ENCODE peak calls at places on chromosomes 12 and 14, in ten cellular contexts. X is H9; I is effector CD8-positive, alpha-beta T cell; N is ELR; K is activated T-cell treated with anti-CD3 and anti-CD28 coated beads for 1 hour; V is mesenchymal stem cell; Q is midbrain; F is stimulated activated CD8-positive, alpha-beta memory T cell treated with anti-CD3 and anti-CD28 coated beads, Interleukin-2, amount 100 ng/mL, for 48 hours; S is sigmoid colon; M is smooth muscle cell of the brain vasculature. D is an unnamed sample.

GRCh38 chr14:49863483-49864262 is 11.1 kb upstream of the NEMF start:
- DNase-seq in X (no peak), I (no peak), N (peak; percentile 23), K (no peak), V (peak; percentile 29), Q (peak; percentile 28), F (no peak), S (no peak), M (no peak), D (peak; percentile 21)

GRCh38 chr12:32586390-32586789 is 92.7 kb upstream of the DNM1L start:
- DNase-seq in X (no peak), I (no peak), N (peak; percentile 71), K (no peak), V (no peak), Q (no peak), F (no peak), S (no peak), M (no peak), D (peak; percentile 96)

GRCh38 chr12:46557539-46558373 is 185.2 kb upstream of the SLC38A2 start:
- DNase-seq in X (no peak), I (no peak), N (peak; percentile 78), K (no peak), V (peak; percentile 33), Q (no peak), F (no peak), S (no peak), M (no peak), D (no peak)

GRCh38 chr12:47102845-47103666 is 23.3 kb upstream of the AMIGO2 start:
- DNase-seq in X (no peak), I (no peak), N (peak; percentile 60), K (no peak), V (peak; percentile 88), Q (no peak), F (no peak), S (peak; percentile 87), M (no peak), D (no peak)

GRCh38 chr14:31927348-31927826 is 149.7 kb upstream of the ARHGAP5 start:
- DNase-seq in X (peak; percentile 41), I (no peak), N (peak; percentile 96), K (no peak), V (peak; percentile 96), Q (no peak), F (no peak), S (no peak), M (peak; percentile 71), D (peak; percentile 92)

GRCh38 chr12:121786441-121786825 is 7.1 kb downstream of the RHOF start:
- DNase-seq in X (no peak), I (peak; percentile 12), N (peak; percentile 99), K (no peak), V (peak; percentile 90), Q (no peak), F (no peak), S (peak; percentile 77), M (no peak), D (peak; percentile 42)

GRCh38 chr12:57521475-57522018 is 1.1 kb upstream of the MBD6 start:
- DNase-seq in X (peak; percentile 82), I (no peak), N (peak; percentile 53), K (no peak), V (peak; percentile 80), Q (peak; percentile 66), F (no peak), S (peak; percentile 86), M (no peak), D (no peak)

GRCh38 chr14:50362791-50363733 is 33.6 kb downstream of the CDKL1 start:
- DNase-seq in X (no peak), I (no peak), N (peak; percentile 8), K (no peak), V (peak; percentile 11), Q (no peak), F (no peak), S (no peak), M (no peak), D (no peak)

GRCh38 chr14:105229099-105229655 is 19.2 kb upstream of the BTBD6 start:
- DNase-seq in X (no peak), I (no peak), N (no peak), K (no peak), V (no peak), Q (no peak), F (no peak), S (no peak), M (no peak), D (no peak)

GRCh38 chr14:55430024-55430690 is 10.3 kb downstream of the TBPL2 start:
- DNase-seq in X (no peak), I (no peak), N (peak; percentile 82), K (no peak), V (peak; percentile 79), Q (no peak), F (no peak), S (no peak), M (no peak), D (peak; percentile 76)

GRCh38 chr12:56099787-56100186 is 4.6 kb upstream of the PA2G4 start:
- DNase-seq in X (no peak), I (no peak), N (no peak), K (no peak), V (no peak), Q (no peak), F (no peak), S (peak; percentile 9), M (no peak), D (no peak)

GRCh38 chr12:42794811-42795210 is 205.3 kb upstream of the PRICKLE1 start:
- DNase-seq in X (no peak), I (no peak), N (peak; percentile 78), K (no peak), V (no peak), Q (no peak), F (no peak), S (no peak), M (no peak), D (no peak)

GRCh38 chr12:89245090-89245489 is 107.2 kb downstream of the DUSP6 start:
- DNase-seq in X (no peak), I (no peak), N (peak; percentile 86), K (no peak), V (peak; percentile 77), Q (no peak), F (no peak), S (no peak), M (no peak), D (no peak)

GRCh38 chr12:116881867-116882507 is 746 bp upstream of the HRK start:
- DNase-seq in X (no peak), I (no peak), N (no peak), K (no peak), V (no peak), Q (no peak), F (no peak), S (no peak), M (no peak), D (no peak)

GRCh38 chr14:101681795-101682194 is 79.7 kb upstream of the PPP2R5C start:
- DNase-seq in X (no peak), I (no peak), N (no peak), K (no peak), V (no peak), Q (no peak), F (no peak), S (no peak), M (no peak), D (no peak)

GRCh38 chr12:96402061-96402460 is 1.8 kb upstream of the CDK17 start:
- DNase-seq in X (peak; percentile 53), I (no peak), N (no peak), K (no peak), V (no peak), Q (no peak), F (no peak), S (no peak), M (no peak), D (no peak)

GRCh38 chr12:24069532-24070395 is 120.3 kb upstream of the SOX5 start:
- DNase-seq in X (peak; percentile 38), I (no peak), N (no peak), K (no peak), V (no peak), Q (no peak), F (no peak), S (no peak), M (no peak), D (no peak)

GRCh38 chr12:561116-561705 is 101.5 kb downstream of the B4GALNT3 start:
- DNase-seq in X (no peak), I (no peak), N (no peak), K (no peak), V (no peak), Q (no peak), F (no peak), S (no peak), M (no peak), D (no peak)